ENCODE peak calls at places on chromosomes 13 and 19, in ten cellular contexts. K, P, J, Z, X, Y, D, Q, M and B are unnamed samples.
A peak's percentile ranks its signal among the peaks of the same experiment; 100 is the strongest.

GRCh38 chr13:75372923-75373841 is 108.8 kb downstream of the TBC1D4 start:
- DNase-seq in K (no peak), P (no peak), J (no peak), Z (no peak), X (no peak), Y (no peak), D (no peak), Q (no peak), M (no peak), B (no peak)

GRCh38 chr19:15779756-15780476 is 7.5 kb upstream of the OR10H5 start:
- DNase-seq in K (peak; percentile 12), P (no peak), J (peak; percentile 84), Z (peak; percentile 31), X (no peak), Y (peak; percentile 21), D (peak; percentile 88), Q (peak; percentile 52), M (peak; percentile 83), B (no peak)

GRCh38 chr13:98014766-98015165 is 61.3 kb downstream of the IPO5 start:
- DNase-seq in K (no peak), P (no peak), J (no peak), Z (no peak), X (peak; percentile 79), Y (peak; percentile 91), D (no peak), Q (no peak), M (no peak), B (no peak)

GRCh38 chr13:98495627-98496238 is 81.2 kb downstream of the STK24 start:
- DNase-seq in K (no peak), P (no peak), J (no peak), Z (no peak), X (no peak), Y (peak; percentile 48), D (no peak), Q (no peak), M (no peak), B (no peak)

GRCh38 chr19:53537523-53538377 is at the start of gene ZNF331:
- DNase-seq in K (peak; percentile 86), P (peak; percentile 80), J (peak; percentile 88), Z (no peak), X (peak; percentile 70), Y (peak; percentile 72), D (peak; percentile 83), Q (peak; percentile 79), M (peak; percentile 81), B (peak; percentile 62)

GRCh38 chr19:34366670-34367423 is 1.9 kb downstream of the GPI start:
- DNase-seq in K (no peak), P (no peak), J (no peak), Z (no peak), X (peak; percentile 53), Y (peak; percentile 77), D (no peak), Q (no peak), M (no peak), B (no peak)

GRCh38 chr13:82116422-82116989 is 1765.8 kb downstream of the SLITRK1 start:
- DNase-seq in K (no peak), P (no peak), J (no peak), Z (no peak), X (no peak), Y (no peak), D (no peak), Q (no peak), M (no peak), B (no peak)

GRCh38 chr19:52533901-52534300 is 6.4 kb downstream of the ZNF808 start:
- DNase-seq in K (no peak), P (no peak), J (no peak), Z (no peak), X (no peak), Y (no peak), D (peak; percentile 54), Q (no peak), M (no peak), B (no peak)

GRCh38 chr19:6800991-6801396 is 28.5 kb downstream of the VAV1 start:
- DNase-seq in K (peak; percentile 96), P (no peak), J (no peak), Z (peak; percentile 79), X (peak; percentile 46), Y (peak; percentile 82), D (no peak), Q (no peak), M (no peak), B (no peak)

GRCh38 chr19:21115430-21115829 is 26.4 kb upstream of the ZNF431 start:
- DNase-seq in K (no peak), P (no peak), J (no peak), Z (no peak), X (no peak), Y (no peak), D (no peak), Q (no peak), M (no peak), B (no peak)

GRCh38 chr19:17682273-17682672 is 5.9 kb downstream of the UNC13A start:
- DNase-seq in K (no peak), P (no peak), J (no peak), Z (no peak), X (no peak), Y (no peak), D (no peak), Q (no peak), M (no peak), B (no peak)

GRCh38 chr13:101121608-101122007 is 294.7 kb downstream of the NALCN start:
- DNase-seq in K (no peak), P (no peak), J (no peak), Z (no peak), X (no peak), Y (no peak), D (no peak), Q (no peak), M (no peak), B (no peak)
- TF ChIP-seq CTCF in K (no peak), P (no peak), J (no peak), Z (no peak), X (no peak), Y (no peak), D (no peak), Q (no peak), M (no peak), B (no peak)

DNA sequence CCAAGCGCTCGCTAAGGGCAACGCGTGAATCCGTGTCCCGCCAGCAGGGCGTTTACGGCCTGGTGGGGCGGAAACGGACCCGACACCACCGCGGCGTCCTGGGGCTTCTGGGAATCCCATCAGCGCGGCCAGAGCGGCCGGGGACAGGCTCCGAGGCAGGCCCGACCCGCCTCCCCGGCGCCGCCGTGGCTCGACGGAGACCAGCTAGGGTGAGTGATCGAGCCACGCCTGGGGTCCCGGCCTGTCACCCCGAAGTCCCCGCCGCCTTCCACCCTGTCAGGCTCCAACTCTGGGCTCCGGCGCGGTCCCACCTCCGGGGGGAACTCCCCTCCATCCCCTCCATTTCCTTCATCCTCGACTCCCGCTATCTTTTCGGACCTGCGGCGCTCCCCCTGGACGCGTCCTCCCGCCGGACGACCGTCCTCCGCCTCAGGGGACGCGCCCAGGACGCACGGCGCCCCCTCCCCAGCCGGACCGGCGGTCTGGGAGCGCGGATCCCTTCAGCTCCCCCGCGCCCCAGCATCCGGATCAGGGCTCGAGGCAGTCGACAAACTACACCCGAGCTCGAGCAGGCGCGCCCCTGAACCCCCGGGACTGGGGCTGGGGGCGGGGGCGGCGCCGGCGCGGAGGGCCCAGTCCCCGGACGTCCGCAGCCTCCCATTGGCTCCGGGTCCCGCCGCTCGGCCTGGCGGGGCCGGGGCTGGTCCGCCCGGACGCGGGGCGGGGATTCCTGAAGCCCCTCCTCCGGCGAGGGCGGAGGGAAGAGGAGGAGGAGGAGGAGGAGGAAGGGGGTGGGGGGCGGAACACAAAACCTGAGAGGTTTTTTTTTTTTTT is 643 bp upstream of the BICRA start:
- DNase-seq in K (peak; percentile 94), P (peak; percentile 94), J (peak; percentile 97), Z (peak; percentile 99), X (peak; percentile 87), Y (peak; percentile 92), D (peak; percentile 95), Q (peak; percentile 96), M (peak; percentile 96), B (peak; percentile 85)
- TF ChIP-seq CTCF in K (no peak), P (no peak), J (peak; percentile 19), Z (no peak), X (peak; percentile 64), Y (peak; percentile 42), D (peak; percentile 42), Q (peak; percentile 27), M (no peak), B (no peak)

DNA sequence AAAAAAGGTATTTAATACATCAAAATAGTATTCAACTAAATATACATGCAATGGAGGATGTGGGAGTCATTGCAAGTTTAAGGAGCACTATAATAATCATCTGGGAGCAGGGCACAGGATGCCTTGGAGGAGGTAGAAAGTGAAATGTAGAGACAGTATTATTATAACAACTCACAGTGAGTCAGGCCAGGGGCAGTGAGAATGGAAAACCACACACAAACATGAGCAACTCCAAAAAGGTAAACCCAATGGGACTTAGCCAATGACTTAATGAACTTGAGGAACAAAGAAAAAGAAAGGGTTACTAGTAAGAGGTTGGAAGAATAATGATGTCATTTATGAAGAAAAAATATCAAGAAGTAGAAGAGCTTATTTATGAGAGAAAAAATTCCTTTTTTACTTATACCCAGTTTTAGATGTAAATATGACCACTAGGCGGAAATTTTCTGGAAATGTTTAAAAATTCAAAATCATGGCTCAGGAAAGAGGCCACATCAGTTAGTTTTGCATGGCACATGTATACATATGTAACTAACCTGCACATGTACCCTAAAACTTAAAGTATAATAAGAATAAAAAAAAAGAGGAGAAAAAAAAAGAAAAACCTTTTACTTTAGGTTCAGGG is 389.3 kb downstream of the SUCLA2 start:
- DNase-seq in K (no peak), P (no peak), J (no peak), Z (no peak), X (no peak), Y (no peak), D (no peak), Q (no peak), M (no peak), B (no peak)
- TF ChIP-seq CTCF in K (no peak), P (no peak), J (no peak), Z (no peak), X (peak; percentile 50), Y (no peak), D (no peak), Q (no peak), M (no peak), B (no peak)

GRCh38 chr13:22736084-22736767 is 444.6 kb upstream of the SGCG start:
- DNase-seq in K (no peak), P (no peak), J (no peak), Z (no peak), X (no peak), Y (no peak), D (no peak), Q (no peak), M (no peak), B (no peak)

GRCh38 chr13:22738357-22738756 is 442.4 kb upstream of the SGCG start:
- DNase-seq in K (no peak), P (no peak), J (no peak), Z (no peak), X (no peak), Y (no peak), D (no peak), Q (no peak), M (no peak), B (no peak)

GRCh38 chr13:22744688-22745452 is 435.9 kb upstream of the SGCG start:
- DNase-seq in K (peak; percentile 74), P (no peak), J (no peak), Z (no peak), X (no peak), Y (no peak), D (no peak), Q (no peak), M (no peak), B (no peak)

GRCh38 chr13:22736768-22737092 is 444.0 kb upstream of the SGCG start:
- DNase-seq in K (no peak), P (no peak), J (no peak), Z (no peak), X (no peak), Y (no peak), D (no peak), Q (no peak), M (no peak), B (no peak)

GRCh38 chr13:22740264-22740663 is 440.5 kb upstream of the SGCG start:
- DNase-seq in K (peak; percentile 11), P (no peak), J (no peak), Z (no peak), X (no peak), Y (no peak), D (no peak), Q (no peak), M (no peak), B (no peak)
- TF ChIP-seq CTCF in K (no peak), P (no peak), J (no peak), Z (no peak), X (no peak), Y (no peak), D (peak; percentile 6), Q (no peak), M (no peak), B (no peak)